ENCODE peak calls at places on chromosomes 13 and 19, in five cellular contexts. V, A, K, R and U are unnamed samples.
A peak's percentile ranks its signal among the peaks of the same experiment; 100 is the strongest.

GRCh38 chr13:49629196-49629938 is 1.1 kb downstream of the ARL11 start:
- DNase-seq in A (no peak), V (no peak), R (no peak), K (no peak), U (no peak)

GRCh38 chr19:37999309-38000213 is 92.6 kb downstream of the SIPA1L3 start:
- DNase-seq in V (no peak), R (peak; percentile 100), K (no peak), A (no peak), U (peak; percentile 95)

GRCh38 chr13:36432106-36432544 is at the start of gene CCNA1:
- DNase-seq in A (no peak), V (no peak), R (peak; percentile 73), K (no peak), U (peak; percentile 22)

GRCh38 chr13:41384749-41385503 is 72.4 kb upstream of the RGCC start:
- DNase-seq in K (no peak), A (no peak), R (no peak), V (no peak), U (peak; percentile 34)

GRCh38 chr19:1554968-1555801 is 12.9 kb downstream of the MEX3D start:
- DNase-seq in R (no peak), K (no peak), V (no peak), A (no peak), U (no peak)

GRCh38 chr19:49512970-49513745 is 697 bp downstream of the FCGRT start:
- DNase-seq in A (peak; percentile 88), V (no peak), K (no peak), R (peak; percentile 44), U (peak; percentile 57)

GRCh38 chr19:41443813-41444455 is 978 bp downstream of the ERICH4 start:
- DNase-seq in A (peak; percentile 2), R (no peak), K (no peak), V (no peak), U (no peak)

GRCh38 chr13:24627090-24627714 is 53.0 kb upstream of the ATP12A start:
- DNase-seq in R (no peak), A (peak; percentile 76), K (no peak), V (no peak), U (no peak)

GRCh38 chr19:480016-480855 is 16.1 kb upstream of the MADCAM1 start:
- DNase-seq in V (no peak), R (peak; percentile 76), A (peak; percentile 90), K (no peak), U (peak; percentile 72)

GRCh38 chr19:1651061-1651547 is 1.3 kb downstream of the TCF3 start:
- DNase-seq in V (peak; percentile 46), K (no peak), A (no peak), R (no peak), U (peak; percentile 37)

GRCh38 chr19:48970923-48971395 is 5.8 kb downstream of the FTL start:
- DNase-seq in K (no peak), A (peak; percentile 83), V (peak; percentile 75), R (peak; percentile 50), U (peak; percentile 85)

GRCh38 chr19:5341981-5342380 is 1.4 kb upstream of the PTPRS start:
- DNase-seq in R (no peak), K (no peak), A (no peak), V (no peak), U (no peak)

GRCh38 chr13:30985637-30986205 is 53.3 kb downstream of the TEX26 start:
- DNase-seq in A (no peak), V (no peak), K (no peak), R (no peak), U (peak; percentile 30)

GRCh38 chr13:52378312-52378711 is 27.7 kb downstream of the THSD1 start:
- DNase-seq in K (no peak), A (no peak), R (no peak), V (no peak), U (no peak)

GRCh38 chr13:111187879-111188643 is 73.0 kb downstream of the ARHGEF7 start:
- DNase-seq in R (peak; percentile 8), A (no peak), V (no peak), K (no peak), U (peak; percentile 43)

GRCh38 chr13:71789952-71790351 is 77.1 kb downstream of the DACH1 start:
- DNase-seq in A (no peak), V (no peak), K (no peak), R (no peak), U (no peak)

GRCh38 chr13:48851707-48852106 is 124.0 kb upstream of the FNDC3A start:
- DNase-seq in V (no peak), K (no peak), R (no peak), A (no peak), U (no peak)

GRCh38 chr19:3335431-3336350 is 30.7 kb upstream of the NFIC start:
- DNase-seq in K (no peak), R (no peak), V (no peak), A (no peak), U (peak; percentile 43)

GRCh38 chr13:23504188-23504587 is 66.0 kb upstream of the TNFRSF19 start:
- DNase-seq in K (no peak), A (no peak), R (no peak), V (no peak), U (no peak)

GRCh38 chr19:33860691-33861090 is 64.0 kb downstream of the KCTD15 start:
- DNase-seq in V (no peak), K (no peak), A (no peak), R (no peak), U (no peak)

GRCh38 chr19:57515218-57515617 is 11.9 kb upstream of the ZNF549 start:
- DNase-seq in A (no peak), K (no peak), V (no peak), R (no peak), U (no peak)

GRCh38 chr19:4413588-4413987 is 11.1 kb downstream of the CHAF1A start:
- DNase-seq in A (no peak), K (no peak), R (no peak), V (no peak), U (no peak)

GRCh38 chr19:48861313-48861712 is 7.1 kb downstream of the PLEKHA4 start:
- DNase-seq in V (no peak), K (no peak), A (no peak), R (no peak), U (no peak)

GRCh38 chr19:40461669-40462221 is 3.8 kb downstream of the BLVRB start:
- DNase-seq in K (no peak), A (no peak), R (no peak), V (no peak), U (no peak)

GRCh38 chr19:43778651-43779050 is 2.1 kb downstream of the KCNN4 start:
- DNase-seq in R (no peak), V (no peak), A (no peak), K (peak; percentile 54), U (no peak)

GRCh38 chr19:1601613-1602064 is 3.6 kb downstream of the UQCR11 start:
- DNase-seq in V (no peak), K (no peak), R (no peak), A (no peak), U (no peak)

GRCh38 chr19:31391518-31391917 is 42.3 kb upstream of the TSHZ3 start:
- DNase-seq in R (no peak), K (no peak), V (no peak), A (no peak), U (no peak)

GRCh38 chr19:48613024-48613851 is 1.6 kb downstream of the FAM83E start:
- DNase-seq in V (no peak), A (no peak), K (no peak), R (no peak), U (no peak)

GRCh38 chr13:63189712-63190111 is 1774.1 kb upstream of the PCDH20 start:
- DNase-seq in R (peak; percentile 4), A (no peak), V (no peak), K (no peak), U (no peak)

GRCh38 chr13:36528105-36528504 is 95.8 kb downstream of the CCNA1 start:
- DNase-seq in K (no peak), R (no peak), A (no peak), V (no peak), U (no peak)

GRCh38 chr13:46606915-46607413 is 54.0 kb downstream of the LRCH1 start:
- DNase-seq in K (no peak), R (peak; percentile 19), A (no peak), V (no peak), U (no peak)

GRCh38 chr13:42807236-42807635 is 25.9 kb downstream of the FAM216B start:
- DNase-seq in A (no peak), K (no peak), V (no peak), R (no peak), U (no peak)

GRCh38 chr13:93345642-93346220 is 119.1 kb downstream of the GPC6 start:
- DNase-seq in V (no peak), A (no peak), K (no peak), R (no peak), U (no peak)

GRCh38 chr13:42981317-42981716 is 10.7 kb downstream of the EPSTI1 start:
- DNase-seq in R (no peak), A (no peak), K (no peak), V (no peak), U (peak; percentile 65)

GRCh38 chr13:77831870-77832269 is 86.8 kb downstream of the EDNRB start:
- DNase-seq in K (no peak), R (no peak), A (no peak), V (no peak), U (no peak)

GRCh38 chr13:113843864-113844556 is 19.9 kb downstream of the GAS6 start:
- DNase-seq in K (no peak), R (no peak), V (no peak), A (no peak), U (no peak)

GRCh38 chr19:39083599-39083982 is 577 bp upstream of the ACP7 start:
- DNase-seq in K (no peak), R (no peak), V (no peak), A (no peak), U (no peak)

GRCh38 chr19:1864480-1865171 is 1.2 kb upstream of the KLF16 start:
- DNase-seq in R (peak; percentile 61), V (peak; percentile 37), A (peak; percentile 78), K (no peak), U (peak; percentile 69)